ENCODE peak calls at places on chromosomes 7 and 10, in ten cellular contexts. M is Calu3, E is GM23338, J is AG04450, Y is adrenal gland, X is HL-60, P is esophagus squamous epithelium, Z is astrocyte, S is Peyer's patch, D is MM.1S. H is an unnamed sample.

GRCh38 chr7:149816267-149816751 is 21.9 kb upstream of the ZNF862 start:
- DNase-seq in E (no peak), X (no peak), P (no peak), Y (no peak), M (no peak), S (no peak), J (no peak), D (no peak), Z (no peak), H (no peak)

GRCh38 chr7:154853727-154854095 is 149.2 kb downstream of the PAXIP1 start:
- DNase-seq in D (no peak), E (no peak), X (no peak), P (no peak), J (no peak), S (peak), M (no peak), Z (no peak), Y (no peak), H (no peak)

GRCh38 chr10:42989481-42989921 is 87.4 kb upstream of the RET start:
- DNase-seq in X (no peak), J (no peak), M (no peak), E (no peak), Y (no peak), D (no peak), Z (no peak), S (no peak), P (no peak), H (no peak)

GRCh38 chr7:38660427-38661099 is 29.4 kb upstream of the AMPH start:
- DNase-seq in X (peak), P (no peak), S (no peak), D (peak), Y (peak), J (no peak), E (peak), M (peak), Z (peak), H (peak)

GRCh38 chr10:112361951-112362770 is 11.8 kb upstream of the ACSL5 start:
- DNase-seq in P (no peak), X (no peak), J (no peak), Z (peak), E (peak), D (no peak), Y (peak), S (peak), M (no peak), H (no peak)

GRCh38 chr10:59773088-59773487 is 19.8 kb upstream of the MRLN start:
- DNase-seq in Y (no peak), Z (no peak), P (no peak), E (no peak), J (no peak), X (no peak), S (no peak), M (no peak), D (no peak), H (no peak)

GRCh38 chr7:114294036-114294435 is 120.6 kb upstream of the FOXP2 start:
- DNase-seq in X (no peak), Z (no peak), P (no peak), M (no peak), Y (no peak), E (no peak), D (no peak), J (no peak), S (no peak), H (no peak)

GRCh38 chr7:92955081-92955480 is 118.7 kb upstream of the CDK6 start:
- DNase-seq in M (no peak), Y (no peak), S (no peak), P (no peak), X (no peak), E (no peak), J (no peak), D (no peak), Z (no peak), H (no peak)

GRCh38 chr10:29970576-29970975 is 88.8 kb downstream of the JCAD start:
- DNase-seq in S (no peak), Z (peak), Y (peak), E (no peak), J (no peak), M (no peak), P (no peak), D (no peak), X (no peak), H (no peak)

GRCh38 chr7:108464743-108465142 is 8.5 kb upstream of the NRCAM start:
- DNase-seq in S (no peak), Y (no peak), M (no peak), D (no peak), X (no peak), P (no peak), J (no peak), E (no peak), Z (no peak), H (no peak)

GRCh38 chr7:108467391-108467790 is 11.2 kb upstream of the NRCAM start:
- DNase-seq in P (no peak), Y (no peak), D (no peak), E (no peak), M (no peak), J (no peak), S (no peak), X (no peak), Z (no peak), H (no peak)

GRCh38 chr7:108463613-108464012 is 7.4 kb upstream of the NRCAM start:
- DNase-seq in Y (no peak), D (no peak), S (no peak), M (no peak), X (no peak), Z (no peak), J (no peak), P (no peak), E (no peak), H (no peak)

DNA sequence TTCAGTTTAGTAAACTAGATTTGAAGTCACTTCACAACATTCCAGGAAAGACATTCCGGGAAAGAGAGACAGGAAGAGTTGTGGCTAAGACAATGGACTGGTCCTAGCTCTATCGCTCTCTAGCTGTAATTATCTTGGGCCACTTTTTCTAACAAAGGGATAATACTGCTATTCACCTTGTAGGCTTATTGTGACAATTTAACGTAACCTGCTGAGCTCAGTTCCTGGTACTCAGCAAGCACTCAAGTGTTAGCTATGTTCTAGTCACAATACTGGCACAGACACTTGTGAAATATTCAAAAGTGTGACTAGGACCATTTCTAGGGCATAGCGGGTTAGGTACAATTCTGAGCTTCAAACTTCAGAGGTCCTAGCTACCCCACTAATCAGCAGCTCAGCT is 12.0 kb upstream of the NRCAM start:
- DNase-seq in P (no peak), Y (no peak), Z (no peak), S (no peak), X (no peak), D (no peak), M (no peak), E (peak), J (no peak), H (no peak)
- TF ChIP-seq CTCF in P (no peak), Y (no peak), Z (no peak), S (no peak), X (no peak), D (no peak), M (no peak), E (no peak), J (no peak), H (no peak)

DNA sequence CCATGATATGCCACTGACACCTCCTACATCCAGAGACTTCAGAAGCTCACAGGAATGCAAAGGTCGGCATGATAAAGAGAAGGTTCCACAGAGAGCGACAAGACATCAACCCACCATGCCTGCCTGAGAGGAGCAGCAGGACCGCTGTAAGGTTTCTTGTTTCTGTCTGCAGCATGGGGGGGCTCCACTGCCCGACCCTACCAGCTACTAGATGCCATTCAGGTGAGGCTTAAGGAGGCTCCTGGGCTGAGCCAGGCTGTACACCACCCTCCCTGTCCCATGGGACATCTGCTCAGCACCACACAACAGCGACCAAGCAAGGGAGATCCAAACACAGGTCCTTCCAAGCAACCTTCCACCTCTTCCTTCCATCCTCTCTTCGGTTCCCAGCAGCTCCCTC is 234.6 kb downstream of the TNS3 start:
- DNase-seq in S (no peak), E (no peak), P (no peak), X (no peak), J (no peak), Y (no peak), D (no peak), Z (no peak), M (no peak), H (no peak)
- TF ChIP-seq CTCF in S (no peak), E (no peak), P (no peak), X (no peak), J (no peak), Y (no peak), D (no peak), Z (no peak), M (no peak), H (no peak)

GRCh38 chr7:4845740-4846142 is 16.1 kb downstream of the PAPOLB start:
- DNase-seq in X (peak), Z (no peak), S (no peak), Y (no peak), M (no peak), J (no peak), E (peak), P (no peak), D (no peak), H (no peak)
- TF ChIP-seq CTCF in X (no peak), Z (peak), S (no peak), Y (no peak), M (no peak), J (no peak), E (peak), P (no peak), D (no peak), H (no peak)

GRCh38 chr7:66739953-66740301 is 606 bp upstream of the RABGEF1 start:
- DNase-seq in Z (no peak), M (no peak), Y (no peak), J (no peak), S (peak), X (no peak), P (no peak), E (peak), D (no peak), H (no peak)

GRCh38 chr7:66741706-66742053 is 1.1 kb downstream of the RABGEF1 start:
- DNase-seq in P (no peak), D (no peak), M (peak), J (no peak), X (no peak), Z (peak), Y (peak), E (no peak), S (no peak), H (no peak)

GRCh38 chr7:66739477-66739876 is 1.1 kb upstream of the RABGEF1 start:
- DNase-seq in X (no peak), Y (no peak), D (no peak), Z (no peak), J (no peak), M (no peak), S (no peak), P (no peak), E (no peak), H (no peak)

GRCh38 chr7:66737667-66738066 is 2.9 kb upstream of the RABGEF1 start:
- DNase-seq in X (no peak), J (no peak), Z (no peak), D (no peak), E (peak), M (no peak), P (no peak), Y (no peak), S (no peak), H (no peak)

GRCh38 chr7:66740302-66740979 is at the start of gene RABGEF1:
- DNase-seq in M (peak), S (peak), E (peak), J (peak), P (peak), D (peak), X (peak), Y (peak), Z (peak), H (peak)
- TF ChIP-seq CTCF in M (no peak), S (no peak), E (no peak), J (peak), P (no peak), D (no peak), X (no peak), Y (no peak), Z (no peak), H (no peak)

DNA sequence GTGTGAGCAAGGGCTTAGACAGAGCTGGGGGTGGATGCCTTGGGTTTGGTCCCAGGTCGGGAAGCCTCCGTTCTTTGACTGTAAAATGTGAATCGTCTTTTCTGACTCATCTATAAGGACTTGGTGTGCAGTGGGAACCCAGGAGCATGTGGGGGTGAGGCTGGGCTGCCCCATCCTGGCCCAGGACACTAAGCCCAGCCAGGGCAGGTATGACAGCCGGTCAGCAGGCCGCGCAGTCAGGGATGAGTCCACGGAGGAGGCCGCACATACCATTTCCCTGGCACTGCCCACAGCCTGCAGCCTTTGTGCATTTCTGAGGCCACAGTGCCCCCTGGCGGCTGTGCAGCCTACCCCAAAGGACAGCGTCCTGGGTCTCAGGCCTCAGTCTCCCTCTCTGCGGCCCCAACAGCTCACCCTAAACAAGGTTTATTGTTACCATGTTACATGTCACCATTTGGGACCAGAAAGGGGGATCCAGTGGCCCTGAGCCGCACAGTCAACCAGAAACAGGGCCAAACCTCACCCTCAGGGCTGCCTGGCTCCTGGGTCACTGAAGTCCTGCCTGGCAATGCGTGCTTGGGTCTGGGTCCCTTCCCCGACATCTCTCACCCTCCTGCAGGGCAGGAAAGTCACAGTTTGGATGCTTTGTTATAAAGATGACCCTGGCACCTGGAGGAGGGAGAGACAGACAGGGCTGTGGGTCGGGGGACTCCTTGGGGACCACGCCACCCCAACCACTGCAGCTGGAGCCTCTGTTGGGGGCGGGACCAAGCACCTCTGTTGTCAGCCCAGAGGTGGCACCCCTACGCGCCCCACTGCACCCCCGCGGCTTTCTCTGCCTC is 14.4 kb upstream of the SH2B2 start:
- DNase-seq in M (peak), J (peak), P (no peak), X (peak), D (peak), S (peak), Y (peak), Z (peak), E (peak), H (peak)
- TF ChIP-seq CTCF in M (peak), J (peak), P (peak), X (peak), D (peak), S (peak), Y (peak), Z (peak), E (peak), H (peak)

H was measured in GM20000.